ENCODE peak calls at places on chromosome 20, in eight cellular contexts. One of them, this sample, is unnamed.
A peak's percentile ranks its signal among the peaks of the same experiment; 100 is the strongest.

GRCh38 chr20:41177636-41178035 is 40.3 kb downstream of the PLCG1 start:
- DNase-seq in tibial nerve: no peak
- DNase-seq in GM23248: peak; percentile 97
- DNase-seq in Peyer's patch: peak; percentile 44
- DNase-seq in dorsolateral prefrontal cortex: peak; percentile 54
- DNase-seq in stomach: peak; percentile 22
- DNase-seq in cardiac muscle cell: no peak
- DNase-seq in CD4-positive, CD25-positive, alpha-beta regulatory T cell: no peak
- DNase-seq in this sample: no peak

GRCh38 chr20:31826074-31826473 is 6.9 kb downstream of the MYLK2 start:
- DNase-seq in Peyer's patch: no peak
- DNase-seq in tibial nerve: no peak
- DNase-seq in dorsolateral prefrontal cortex: no peak
- DNase-seq in stomach: no peak
- DNase-seq in GM23248: no peak
- DNase-seq in cardiac muscle cell: no peak
- DNase-seq in CD4-positive, CD25-positive, alpha-beta regulatory T cell: no peak
- DNase-seq in this sample: no peak

GRCh38 chr20:45822863-45823262 is 4.2 kb downstream of the TNNC2 start:
- DNase-seq in Peyer's patch: peak; percentile 64
- DNase-seq in cardiac muscle cell: no peak
- DNase-seq in dorsolateral prefrontal cortex: peak; percentile 60
- DNase-seq in CD4-positive, CD25-positive, alpha-beta regulatory T cell: no peak
- DNase-seq in GM23248: peak; percentile 75
- DNase-seq in tibial nerve: no peak
- DNase-seq in stomach: peak; percentile 54
- DNase-seq in this sample: no peak

GRCh38 chr20:64045346-64046011 is 4.0 kb downstream of the SOX18 start:
- DNase-seq in tibial nerve: no peak
- DNase-seq in CD4-positive, CD25-positive, alpha-beta regulatory T cell: no peak
- DNase-seq in GM23248: no peak
- DNase-seq in cardiac muscle cell: no peak
- DNase-seq in Peyer's patch: no peak
- DNase-seq in stomach: no peak
- DNase-seq in dorsolateral prefrontal cortex: no peak
- DNase-seq in this sample: no peak

GRCh38 chr20:21179796-21180195 is 53.9 kb downstream of the KIZ start:
- DNase-seq in cardiac muscle cell: no peak
- DNase-seq in GM23248: peak; percentile 82
- DNase-seq in CD4-positive, CD25-positive, alpha-beta regulatory T cell: no peak
- DNase-seq in stomach: no peak
- DNase-seq in dorsolateral prefrontal cortex: no peak
- DNase-seq in Peyer's patch: no peak
- DNase-seq in tibial nerve: no peak
- DNase-seq in this sample: no peak

GRCh38 chr20:46965477-46965876 is 70.8 kb downstream of the EYA2 start:
- DNase-seq in stomach: peak; percentile 84
- DNase-seq in dorsolateral prefrontal cortex: no peak
- DNase-seq in cardiac muscle cell: no peak
- DNase-seq in Peyer's patch: no peak
- DNase-seq in GM23248: no peak
- DNase-seq in tibial nerve: no peak
- DNase-seq in CD4-positive, CD25-positive, alpha-beta regulatory T cell: no peak
- DNase-seq in this sample: peak; percentile 61

GRCh38 chr20:17594443-17594842 is 24.6 kb downstream of the DSTN start:
- DNase-seq in GM23248: peak; percentile 75
- DNase-seq in cardiac muscle cell: peak; percentile 50
- DNase-seq in stomach: peak; percentile 87
- DNase-seq in Peyer's patch: no peak
- DNase-seq in dorsolateral prefrontal cortex: no peak
- DNase-seq in tibial nerve: no peak
- DNase-seq in CD4-positive, CD25-positive, alpha-beta regulatory T cell: no peak
- DNase-seq in this sample: peak; percentile 62

GRCh38 chr20:21099653-21100589 is 6.2 kb downstream of the LINC00237 start:
- DNase-seq in tibial nerve: no peak
- DNase-seq in CD4-positive, CD25-positive, alpha-beta regulatory T cell: peak; percentile 39
- DNase-seq in Peyer's patch: peak; percentile 73
- DNase-seq in GM23248: no peak
- DNase-seq in dorsolateral prefrontal cortex: peak; percentile 53
- DNase-seq in stomach: peak; percentile 55
- DNase-seq in cardiac muscle cell: peak; percentile 53
- DNase-seq in this sample: peak; percentile 80

GRCh38 chr20:17614176-17614811 is 44.4 kb downstream of the DSTN start:
- DNase-seq in GM23248: peak; percentile 61
- DNase-seq in CD4-positive, CD25-positive, alpha-beta regulatory T cell: no peak
- DNase-seq in tibial nerve: no peak
- DNase-seq in Peyer's patch: peak; percentile 72
- DNase-seq in dorsolateral prefrontal cortex: no peak
- DNase-seq in cardiac muscle cell: peak; percentile 27
- DNase-seq in stomach: peak; percentile 83
- DNase-seq in this sample: peak; percentile 57

GRCh38 chr20:44911264-44911921 is 1.5 kb downstream of the PABPC1L start:
- DNase-seq in GM23248: peak; percentile 31
- DNase-seq in Peyer's patch: peak; percentile 68
- DNase-seq in cardiac muscle cell: peak; percentile 71
- DNase-seq in CD4-positive, CD25-positive, alpha-beta regulatory T cell: peak; percentile 32
- DNase-seq in dorsolateral prefrontal cortex: no peak
- DNase-seq in tibial nerve: no peak
- DNase-seq in stomach: peak; percentile 67
- DNase-seq in this sample: peak; percentile 86

GRCh38 chr20:19849341-19850189 is 91.5 kb downstream of the RIN2 start:
- DNase-seq in GM23248: peak; percentile 8
- DNase-seq in cardiac muscle cell: peak; percentile 6
- DNase-seq in tibial nerve: peak; percentile 27
- DNase-seq in dorsolateral prefrontal cortex: no peak
- DNase-seq in Peyer's patch: no peak
- DNase-seq in stomach: no peak
- DNase-seq in CD4-positive, CD25-positive, alpha-beta regulatory T cell: no peak
- DNase-seq in this sample: no peak

GRCh38 chr20:25685276-25686080 is 11.2 kb downstream of the ZNF337 start:
- DNase-seq in stomach: no peak
- DNase-seq in GM23248: no peak
- DNase-seq in CD4-positive, CD25-positive, alpha-beta regulatory T cell: no peak
- DNase-seq in Peyer's patch: no peak
- DNase-seq in dorsolateral prefrontal cortex: no peak
- DNase-seq in cardiac muscle cell: no peak
- DNase-seq in tibial nerve: no peak
- DNase-seq in this sample: no peak

GRCh38 chr20:55693646-55694045 is 311.7 kb downstream of the CBLN4 start:
- DNase-seq in dorsolateral prefrontal cortex: no peak
- DNase-seq in GM23248: no peak
- DNase-seq in cardiac muscle cell: no peak
- DNase-seq in tibial nerve: no peak
- DNase-seq in CD4-positive, CD25-positive, alpha-beta regulatory T cell: no peak
- DNase-seq in stomach: no peak
- DNase-seq in Peyer's patch: no peak
- DNase-seq in this sample: no peak

GRCh38 chr20:6134592-6134991 is 11.8 kb upstream of the FERMT1 start:
- DNase-seq in Peyer's patch: no peak
- DNase-seq in cardiac muscle cell: no peak
- DNase-seq in GM23248: no peak
- DNase-seq in CD4-positive, CD25-positive, alpha-beta regulatory T cell: no peak
- DNase-seq in tibial nerve: no peak
- DNase-seq in stomach: no peak
- DNase-seq in dorsolateral prefrontal cortex: no peak
- DNase-seq in this sample: no peak

DNA sequence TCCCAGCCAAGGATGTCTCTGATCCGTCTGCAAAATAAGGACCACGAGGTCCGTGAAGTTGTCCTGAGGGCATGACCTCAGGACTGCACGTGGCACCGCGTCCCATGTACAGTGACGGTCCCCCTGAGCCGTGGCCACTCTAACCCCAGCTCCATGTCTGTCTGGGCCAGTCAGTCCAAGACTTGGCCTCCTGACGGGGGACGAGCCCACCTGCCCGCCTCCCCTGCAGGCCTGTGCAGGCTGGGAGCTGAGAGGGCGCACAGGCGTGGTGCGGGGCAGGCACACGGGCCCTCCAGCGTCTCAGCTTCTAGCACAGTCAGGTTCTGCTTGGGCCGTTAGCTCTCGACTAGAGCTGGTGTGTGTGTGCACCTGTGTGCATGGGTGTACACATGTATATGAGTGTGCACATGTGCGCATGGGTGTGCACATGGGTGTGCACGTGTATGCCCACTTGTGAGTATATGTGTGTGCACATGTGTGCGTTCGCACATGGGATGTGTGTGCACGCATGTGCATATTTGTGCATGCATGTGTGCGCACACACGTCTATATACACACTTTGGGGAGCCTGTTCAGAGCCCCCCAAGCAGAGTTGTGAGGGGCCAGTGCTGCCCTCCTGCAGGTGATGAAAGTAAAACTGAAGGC is 307.0 kb downstream of the TAF4 start:
- DNase-seq in CD4-positive, CD25-positive, alpha-beta regulatory T cell: no peak
- DNase-seq in GM23248: no peak
- DNase-seq in tibial nerve: no peak
- DNase-seq in cardiac muscle cell: no peak
- DNase-seq in stomach: no peak
- DNase-seq in Peyer's patch: no peak
- DNase-seq in dorsolateral prefrontal cortex: peak; percentile 36
- DNase-seq in this sample: peak; percentile 25
- H3K27me3 ChIP-seq in CD4-positive, CD25-positive, alpha-beta regulatory T cell: no peaks in the 10 kb centered on the region
- H3K27me3 ChIP-seq in GM23248: peaks cover 5% of the 10 kb centered on the region
- H3K27me3 ChIP-seq in tibial nerve: no peaks in the 10 kb centered on the region
- H3K27me3 ChIP-seq in cardiac muscle cell: no peaks in the 10 kb centered on the region
- H3K27me3 ChIP-seq in stomach: no peaks in the 10 kb centered on the region
- H3K27me3 ChIP-seq in Peyer's patch: no peaks in the 10 kb centered on the region
- H3K27me3 ChIP-seq in dorsolateral prefrontal cortex: no peaks in the 10 kb centered on the region
- H3K27me3 ChIP-seq in this sample: peaks cover 8% of the 10 kb centered on the region

GRCh38 chr20:37868998-37869861 is 33.7 kb upstream of the VSTM2L start:
- DNase-seq in GM23248: no peak
- DNase-seq in stomach: no peak
- DNase-seq in tibial nerve: no peak
- DNase-seq in cardiac muscle cell: no peak
- DNase-seq in dorsolateral prefrontal cortex: peak; percentile 34
- DNase-seq in Peyer's patch: no peak
- DNase-seq in CD4-positive, CD25-positive, alpha-beta regulatory T cell: no peak
- DNase-seq in this sample: no peak

GRCh38 chr20:37870294-37870693 is 32.6 kb upstream of the VSTM2L start:
- DNase-seq in GM23248: no peak
- DNase-seq in tibial nerve: no peak
- DNase-seq in cardiac muscle cell: no peak
- DNase-seq in Peyer's patch: no peak
- DNase-seq in dorsolateral prefrontal cortex: peak; percentile 15
- DNase-seq in stomach: no peak
- DNase-seq in CD4-positive, CD25-positive, alpha-beta regulatory T cell: no peak
- DNase-seq in this sample: no peak

GRCh38 chr20:37873909-37874308 is 29.0 kb upstream of the VSTM2L start:
- DNase-seq in tibial nerve: no peak
- DNase-seq in stomach: no peak
- DNase-seq in CD4-positive, CD25-positive, alpha-beta regulatory T cell: no peak
- DNase-seq in GM23248: no peak
- DNase-seq in dorsolateral prefrontal cortex: no peak
- DNase-seq in cardiac muscle cell: no peak
- DNase-seq in Peyer's patch: no peak
- DNase-seq in this sample: no peak

GRCh38 chr20:37872161-37872560 is 30.8 kb upstream of the VSTM2L start:
- DNase-seq in cardiac muscle cell: no peak
- DNase-seq in Peyer's patch: no peak
- DNase-seq in stomach: no peak
- DNase-seq in GM23248: no peak
- DNase-seq in dorsolateral prefrontal cortex: peak; percentile 17
- DNase-seq in tibial nerve: no peak
- DNase-seq in CD4-positive, CD25-positive, alpha-beta regulatory T cell: no peak
- DNase-seq in this sample: no peak

DNA sequence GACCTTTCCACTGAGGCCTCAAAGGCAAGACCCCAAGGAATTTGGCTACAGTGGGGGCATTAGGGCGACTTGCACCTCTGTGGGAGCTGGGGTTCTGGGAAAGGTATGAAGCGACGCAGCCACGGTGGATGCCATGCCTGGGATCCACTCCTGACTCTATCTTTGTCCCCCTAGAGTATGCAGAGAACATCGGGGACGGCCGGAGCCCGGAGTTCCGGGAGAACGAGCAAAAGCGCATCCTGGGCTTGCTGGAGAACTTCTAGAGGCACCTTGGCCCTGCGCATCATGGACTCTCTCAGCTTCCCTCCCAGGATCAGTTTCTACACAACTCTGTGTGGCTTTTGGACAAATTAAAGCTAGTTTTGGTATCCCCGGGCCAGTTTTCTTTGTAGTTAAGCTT is 31.2 kb upstream of the VSTM2L start:
- DNase-seq in Peyer's patch: no peak
- DNase-seq in CD4-positive, CD25-positive, alpha-beta regulatory T cell: no peak
- DNase-seq in tibial nerve: no peak
- DNase-seq in GM23248: no peak
- DNase-seq in dorsolateral prefrontal cortex: peak; percentile 17
- DNase-seq in stomach: no peak
- DNase-seq in cardiac muscle cell: no peak
- DNase-seq in this sample: no peak
- H3K4me3 ChIP-seq in Peyer's patch: no peak overlapping the region
- H3K4me3 ChIP-seq in CD4-positive, CD25-positive, alpha-beta regulatory T cell: no peak overlapping the region
- H3K4me3 ChIP-seq in tibial nerve: no peak overlapping the region
- H3K4me3 ChIP-seq in GM23248: no peak overlapping the region
- H3K4me3 ChIP-seq in dorsolateral prefrontal cortex: no peak overlapping the region
- H3K4me3 ChIP-seq in stomach: no peak overlapping the region
- H3K4me3 ChIP-seq in cardiac muscle cell: no peak overlapping the region
- H3K4me3 ChIP-seq in this sample: no peak overlapping the region

GRCh38 chr20:49481116-49481515 is 1.4 kb downstream of the KCNB1 start:
- DNase-seq in cardiac muscle cell: no peak
- DNase-seq in GM23248: no peak
- DNase-seq in Peyer's patch: no peak
- DNase-seq in CD4-positive, CD25-positive, alpha-beta regulatory T cell: no peak
- DNase-seq in tibial nerve: no peak
- DNase-seq in stomach: no peak
- DNase-seq in dorsolateral prefrontal cortex: no peak
- DNase-seq in this sample: no peak

GRCh38 chr20:49483018-49483705 is 694 bp upstream of the KCNB1 start:
- DNase-seq in CD4-positive, CD25-positive, alpha-beta regulatory T cell: no peak
- DNase-seq in GM23248: no peak
- DNase-seq in stomach: no peak
- DNase-seq in tibial nerve: no peak
- DNase-seq in Peyer's patch: no peak
- DNase-seq in cardiac muscle cell: no peak
- DNase-seq in dorsolateral prefrontal cortex: no peak
- DNase-seq in this sample: no peak

GRCh38 chr20:49482173-49482572 is 295 bp downstream of the KCNB1 start:
- DNase-seq in stomach: no peak
- DNase-seq in Peyer's patch: no peak
- DNase-seq in dorsolateral prefrontal cortex: no peak
- DNase-seq in cardiac muscle cell: no peak
- DNase-seq in tibial nerve: no peak
- DNase-seq in GM23248: no peak
- DNase-seq in CD4-positive, CD25-positive, alpha-beta regulatory T cell: no peak
- DNase-seq in this sample: no peak

GRCh38 chr20:49483706-49484101 is 1.2 kb upstream of the KCNB1 start:
- DNase-seq in tibial nerve: no peak
- DNase-seq in GM23248: no peak
- DNase-seq in CD4-positive, CD25-positive, alpha-beta regulatory T cell: no peak
- DNase-seq in cardiac muscle cell: no peak
- DNase-seq in Peyer's patch: no peak
- DNase-seq in dorsolateral prefrontal cortex: no peak
- DNase-seq in stomach: no peak
- DNase-seq in this sample: no peak

GRCh38 chr20:49482621-49483017 is at the start of gene KCNB1:
- DNase-seq in stomach: peak; percentile 42
- DNase-seq in cardiac muscle cell: peak; percentile 95
- DNase-seq in CD4-positive, CD25-positive, alpha-beta regulatory T cell: peak; percentile 30
- DNase-seq in Peyer's patch: peak; percentile 48
- DNase-seq in dorsolateral prefrontal cortex: no peak
- DNase-seq in GM23248: peak; percentile 72
- DNase-seq in tibial nerve: peak; percentile 30
- DNase-seq in this sample: peak; percentile 60
- H3K27me3 ChIP-seq in stomach: peaks cover 37% of the 10 kb centered on the region
- H3K27me3 ChIP-seq in cardiac muscle cell: peaks cover 46% of the 10 kb centered on the region
- H3K27me3 ChIP-seq in CD4-positive, CD25-positive, alpha-beta regulatory T cell: peaks cover 23% of the 10 kb centered on the region
- H3K27me3 ChIP-seq in Peyer's patch: no peaks in the 10 kb centered on the region
- H3K27me3 ChIP-seq in dorsolateral prefrontal cortex: no peaks in the 10 kb centered on the region
- H3K27me3 ChIP-seq in GM23248: peaks cover 49% of the 10 kb centered on the region
- H3K27me3 ChIP-seq in tibial nerve: peaks cover 55% of the 10 kb centered on the region
- H3K27me3 ChIP-seq in this sample: peaks cover 64% of the 10 kb centered on the region

GRCh38 chr20:32830437-32830836 is 10.7 kb downstream of the MAPRE1 start:
- DNase-seq in cardiac muscle cell: no peak
- DNase-seq in GM23248: peak; percentile 65
- DNase-seq in dorsolateral prefrontal cortex: no peak
- DNase-seq in stomach: no peak
- DNase-seq in tibial nerve: no peak
- DNase-seq in Peyer's patch: no peak
- DNase-seq in CD4-positive, CD25-positive, alpha-beta regulatory T cell: no peak
- DNase-seq in this sample: no peak
- H3K4me3 ChIP-seq in cardiac muscle cell: no peak overlapping the region
- H3K4me3 ChIP-seq in GM23248: no peak overlapping the region
- H3K4me3 ChIP-seq in dorsolateral prefrontal cortex: no peak overlapping the region
- H3K4me3 ChIP-seq in stomach: no peak overlapping the region
- H3K4me3 ChIP-seq in tibial nerve: no peak overlapping the region
- H3K4me3 ChIP-seq in Peyer's patch: no peak overlapping the region
- H3K4me3 ChIP-seq in CD4-positive, CD25-positive, alpha-beta regulatory T cell: no peak overlapping the region
- H3K4me3 ChIP-seq in this sample: no peak overlapping the region